ENCODE peak calls at places on chromosomes 5 and 9, in seven cellular contexts. N, B, Z, K, A, J and L are unnamed samples.

GRCh38 chr5:67301285-67301904 is 104.8 kb upstream of the CD180 start:
- DNase-seq in N (peak; percentile 80), B (peak; percentile 23), Z (no peak), K (peak; percentile 30), A (no peak), J (no peak), L (no peak)

GRCh38 chr5:74864823-74865222 is 1.4 kb downstream of the FAM169A start:
- DNase-seq in N (no peak), B (no peak), Z (no peak), K (no peak), A (peak; percentile 15), J (no peak), L (no peak)

GRCh38 chr9:130366072-130366471 is 78.7 kb upstream of the ASS1 start:
- DNase-seq in N (no peak), B (no peak), Z (no peak), K (no peak), A (no peak), J (no peak), L (no peak)

GRCh38 chr9:108640211-108640610 is 215.6 kb downstream of the ACTL7B start:
- DNase-seq in N (no peak), B (no peak), Z (no peak), K (no peak), A (no peak), J (no peak), L (no peak)

GRCh38 chr9:88949425-88949824 is 41.8 kb upstream of the S1PR3 start:
- DNase-seq in N (no peak), B (peak; percentile 44), Z (peak; percentile 64), K (no peak), A (peak; percentile 52), J (peak; percentile 76), L (no peak)

GRCh38 chr9:92637331-92637730 is 32.6 kb downstream of the IPPK start:
- DNase-seq in N (no peak), B (no peak), Z (no peak), K (no peak), A (no peak), J (no peak), L (no peak)

GRCh38 chr5:132640613-132641012 is 17.4 kb upstream of the IL13 start:
- DNase-seq in N (no peak), B (no peak), Z (no peak), K (no peak), A (no peak), J (no peak), L (no peak)

GRCh38 chr9:4073371-4073770 is 226.5 kb downstream of the GLIS3 start:
- DNase-seq in N (no peak), B (no peak), Z (peak; percentile 17), K (peak; percentile 15), A (peak; percentile 38), J (no peak), L (peak; percentile 74)

GRCh38 chr5:145979270-145980223 is 43.2 kb downstream of the SH3RF2 start:
- DNase-seq in N (no peak), B (no peak), Z (no peak), K (no peak), A (no peak), J (peak; percentile 72), L (no peak)

GRCh38 chr9:134871941-134872340 is 8.7 kb upstream of the FCN2 start:
- DNase-seq in N (no peak), B (no peak), Z (no peak), K (peak; percentile 38), A (no peak), J (no peak), L (no peak)

GRCh38 chr9:112173489-112174222 is 1.4 kb downstream of the SUSD1 start:
- DNase-seq in N (no peak), B (no peak), Z (peak; percentile 37), K (peak; percentile 73), A (no peak), J (no peak), L (no peak)

DNA sequence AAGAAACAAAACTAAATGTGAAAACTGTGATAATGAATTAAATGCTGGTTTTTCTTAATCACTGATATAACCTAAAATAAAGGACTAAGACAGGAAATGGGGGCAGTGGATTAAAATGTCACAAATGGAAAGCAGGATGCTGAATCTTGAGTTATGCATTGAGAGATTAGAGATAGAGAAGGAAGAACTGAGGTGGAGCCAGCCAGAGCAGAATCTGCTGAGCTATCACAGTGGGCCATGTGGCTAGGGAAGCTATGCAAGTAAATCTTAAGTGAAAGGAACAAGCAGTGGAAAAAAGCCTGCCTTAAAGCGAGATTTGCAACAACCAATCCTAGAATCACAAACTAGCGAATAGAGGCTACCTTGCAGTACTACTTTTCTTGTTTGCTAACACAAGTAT is 188.5 kb upstream of the RASA1 start:
- DNase-seq in N (no peak), B (no peak), Z (peak; percentile 57), K (no peak), A (no peak), J (no peak), L (no peak)
- H3K4me1 ChIP-seq in N (peaks cover 10% of the 10 kb centered on the region), B (no peaks in the 10 kb centered on the region), Z (no peaks in the 10 kb centered on the region), K (peaks cover 4% of the 10 kb centered on the region), A (no peaks in the 10 kb centered on the region), J (no peaks in the 10 kb centered on the region), L (no peaks in the 10 kb centered on the region)

GRCh38 chr9:127109212-127109711 is 13.2 kb downstream of the ANGPTL2 start:
- DNase-seq in N (no peak), B (no peak), Z (no peak), K (no peak), A (no peak), J (no peak), L (no peak)

GRCh38 chr9:127105805-127106492 is 16.5 kb downstream of the ANGPTL2 start:
- DNase-seq in N (no peak), B (no peak), Z (no peak), K (no peak), A (no peak), J (no peak), L (no peak)

GRCh38 chr9:127107344-127108181 is 14.9 kb downstream of the ANGPTL2 start:
- DNase-seq in N (no peak), B (no peak), Z (no peak), K (no peak), A (no peak), J (no peak), L (no peak)

GRCh38 chr9:127106493-127106855 is 16.0 kb downstream of the ANGPTL2 start:
- DNase-seq in N (no peak), B (no peak), Z (no peak), K (no peak), A (no peak), J (no peak), L (no peak)

GRCh38 chr9:127108182-127108876 is 14.1 kb downstream of the ANGPTL2 start:
- DNase-seq in N (no peak), B (no peak), Z (no peak), K (no peak), A (no peak), J (no peak), L (no peak)
- H3K27ac ChIP-seq in N (no peak overlapping the region), B (no peak overlapping the region), Z (no peak overlapping the region), K (no peak overlapping the region), A (no peak overlapping the region), J (no peak overlapping the region), L (no peak overlapping the region)

GRCh38 chr5:33206962-33207506 is 233.7 kb upstream of the TARS1 start:
- DNase-seq in N (no peak), B (no peak), Z (no peak), K (no peak), A (no peak), J (no peak), L (no peak)
- H3K4me3 ChIP-seq in N (no peak overlapping the region), B (no peak overlapping the region), Z (no peak overlapping the region), K (no peak overlapping the region), A (no peak overlapping the region), J (no peak overlapping the region), L (no peak overlapping the region)

GRCh38 chr5:18772475-18772874 is 1138.2 kb downstream of the TAF11L14 start:
- DNase-seq in N (no peak), B (no peak), Z (peak; percentile 48), K (no peak), A (peak; percentile 10), J (peak; percentile 39), L (no peak)
- H3K4me1 ChIP-seq in N (peaks cover 10% of the 10 kb centered on the region), B (no peaks in the 10 kb centered on the region), Z (no peaks in the 10 kb centered on the region), K (no peaks in the 10 kb centered on the region), A (no peaks in the 10 kb centered on the region), J (no peaks in the 10 kb centered on the region), L (no peaks in the 10 kb centered on the region)

GRCh38 chr5:141680751-141681201 is 1.3 kb downstream of the ARAP3 start:
- DNase-seq in N (no peak), B (peak; percentile 68), Z (no peak), K (peak; percentile 91), A (peak; percentile 92), J (no peak), L (peak; percentile 93)

GRCh38 chr5:141681295-141681694 is 735 bp downstream of the ARAP3 start:
- DNase-seq in N (no peak), B (no peak), Z (no peak), K (no peak), A (no peak), J (no peak), L (no peak)

GRCh38 chr5:141677415-141677814 is 4.6 kb downstream of the ARAP3 start:
- DNase-seq in N (no peak), B (no peak), Z (peak; percentile 35), K (no peak), A (peak; percentile 53), J (peak; percentile 42), L (no peak)

GRCh38 chr5:141681695-141682641 is at the start of gene ARAP3:
- DNase-seq in N (peak; percentile 94), B (peak; percentile 90), Z (peak; percentile 88), K (peak; percentile 98), A (peak; percentile 87), J (peak; percentile 71), L (no peak)

DNA sequence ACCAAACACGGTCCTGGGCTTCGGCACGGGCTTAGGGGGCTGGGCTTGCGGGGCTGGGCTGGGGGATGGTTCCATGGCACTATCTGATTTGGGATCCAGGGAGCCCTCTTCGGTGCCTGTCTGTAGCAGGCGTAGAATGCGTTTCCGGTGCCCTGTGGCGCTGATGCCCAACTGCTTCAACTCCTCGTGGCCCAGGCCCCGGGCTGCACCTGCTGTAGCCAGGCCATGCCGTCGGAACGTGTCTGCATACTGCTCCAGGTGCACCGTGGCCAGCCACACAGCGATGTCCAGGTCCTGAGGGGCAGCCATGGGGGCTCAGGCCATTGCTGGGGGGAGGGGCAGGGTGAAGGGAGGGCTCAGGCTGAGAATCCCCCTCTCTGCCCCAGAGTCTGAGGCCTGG is 1.9 kb downstream of the ARAP3 start:
- DNase-seq in N (no peak), B (no peak), Z (no peak), K (peak; percentile 41), A (no peak), J (no peak), L (no peak)
- H3K27ac ChIP-seq in N (peak overlapping the region; percentile 86), B (peak overlapping the region; percentile 81), Z (no peak overlapping the region), K (peak overlapping the region; percentile 60), A (no peak overlapping the region), J (no peak overlapping the region), L (no peak overlapping the region)

GRCh38 chr9:33408087-33408486 is 5.7 kb upstream of the AQP7 start:
- DNase-seq in N (no peak), B (no peak), Z (no peak), K (peak; percentile 66), A (no peak), J (no peak), L (no peak)
- H3K4me3 ChIP-seq in N (no peak overlapping the region), B (no peak overlapping the region), Z (no peak overlapping the region), K (no peak overlapping the region), A (no peak overlapping the region), J (no peak overlapping the region), L (no peak overlapping the region)

GRCh38 chr5:143173139-143173889 is 230.2 kb downstream of the NR3C1 start:
- DNase-seq in N (no peak), B (no peak), Z (no peak), K (no peak), A (peak; percentile 18), J (no peak), L (no peak)
- H3K4me1 ChIP-seq in N (peaks cover 17% of the 10 kb centered on the region), B (peaks cover 57% of the 10 kb centered on the region), Z (no peaks in the 10 kb centered on the region), K (peaks cover 23% of the 10 kb centered on the region), A (no peaks in the 10 kb centered on the region), J (peaks cover 35% of the 10 kb centered on the region), L (no peaks in the 10 kb centered on the region)

GRCh38 chr5:173323121-173323798 is 5.0 kb downstream of the STC2 start:
- DNase-seq in N (no peak), B (no peak), Z (no peak), K (no peak), A (no peak), J (no peak), L (no peak)
- H3K27ac ChIP-seq in N (no peak overlapping the region), B (peak overlapping the region; percentile 69), Z (peak overlapping the region; percentile 75), K (peak overlapping the region; percentile 97), A (no peak overlapping the region), J (no peak overlapping the region), L (no peak overlapping the region)